ENCODE peak calls at places on chromosome 2, in eight cellular contexts. J is nephron progenitor cell, H is psoas muscle, P is ascending aorta, I is A549, T is astrocyte of the spinal cord, N is AG09319, F is uterus. U is an unnamed sample.

GRCh38 chr2:20812779-20813178 is 10.1 kb downstream of the LDAH start:
- DNase-seq in J (no peak), H (no peak), P (no peak), I (no peak), T (no peak), N (no peak), F (no peak), U (no peak)

GRCh38 chr2:45069711-45070664 is 60.7 kb upstream of the SIX2 start:
- DNase-seq in J (peak), H (no peak), P (no peak), I (no peak), T (no peak), N (no peak), F (no peak), U (no peak)

GRCh38 chr2:166230024-166230723 is 102.4 kb upstream of the SCN1A start:
- DNase-seq in J (no peak), H (no peak), P (no peak), I (no peak), T (peak), N (no peak), F (no peak), U (no peak)

GRCh38 chr2:188291617-188292445 is at the start of gene GULP1:
- DNase-seq in J (peak), H (peak), P (peak), I (peak), T (peak), N (peak), F (peak), U (peak)

GRCh38 chr2:170568511-170568910 is 146.6 kb upstream of the SP5 start:
- DNase-seq in J (no peak), H (no peak), P (no peak), I (no peak), T (no peak), N (no peak), F (no peak), U (no peak)

GRCh38 chr2:162073776-162074578 is at the start of gene DPP4:
- DNase-seq in J (peak), H (peak), P (no peak), I (peak), T (no peak), N (no peak), F (no peak), U (no peak)

GRCh38 chr2:227890495-227891079 is 19.2 kb downstream of the DAW1 start:
- DNase-seq in J (peak), H (no peak), P (no peak), I (peak), T (peak), N (no peak), F (no peak), U (no peak)

GRCh38 chr2:43224571-43225092 is 1.8 kb downstream of the ZFP36L2 start:
- DNase-seq in J (peak), H (peak), P (no peak), I (no peak), T (no peak), N (no peak), F (no peak), U (no peak)

GRCh38 chr2:9552491-9553178 is 3.0 kb downstream of the ADAM17 start:
- DNase-seq in J (no peak), H (no peak), P (no peak), I (peak), T (peak), N (peak), F (no peak), U (no peak)

GRCh38 chr2:65957886-65958285 is 477.0 kb upstream of the MEIS1 start:
- DNase-seq in J (no peak), H (no peak), P (no peak), I (no peak), T (no peak), N (no peak), F (no peak), U (no peak)

GRCh38 chr2:96342085-96342484 is 6.5 kb downstream of the NCAPH start:
- DNase-seq in J (no peak), H (no peak), P (no peak), I (peak), T (peak), N (peak), F (no peak), U (no peak)

GRCh38 chr2:236712304-236712703 is 142.7 kb downstream of the ACKR3 start:
- DNase-seq in J (no peak), H (no peak), P (no peak), I (no peak), T (peak), N (no peak), F (no peak), U (no peak)

GRCh38 chr2:220858101-220858500 is 714.0 kb downstream of the EPHA4 start:
- DNase-seq in J (no peak), H (no peak), P (no peak), I (no peak), T (no peak), N (no peak), F (no peak), U (no peak)

GRCh38 chr2:229296016-229296415 is 24.9 kb upstream of the PID1 start:
- DNase-seq in J (no peak), H (no peak), P (no peak), I (no peak), T (no peak), N (no peak), F (no peak), U (no peak)

GRCh38 chr2:10028988-10029874 is 14.1 kb upstream of the KLF11 start:
- DNase-seq in J (peak), H (peak), P (no peak), I (no peak), T (peak), N (no peak), F (no peak), U (no peak)

GRCh38 chr2:15640291-15640711 is 48.6 kb downstream of the DDX1 start:
- DNase-seq in J (no peak), H (no peak), P (no peak), I (no peak), T (peak), N (no peak), F (peak), U (no peak)

GRCh38 chr2:54551123-54551756 is 95.1 kb downstream of the SPTBN1 start:
- DNase-seq in J (no peak), H (no peak), P (no peak), I (no peak), T (no peak), N (no peak), F (no peak), U (no peak)

GRCh38 chr2:34252111-34252510 is 653.0 kb upstream of the FAM98A start:
- DNase-seq in J (no peak), H (no peak), P (no peak), I (no peak), T (no peak), N (no peak), F (no peak), U (no peak)

GRCh38 chr2:26411419-26411818 is 9.7 kb downstream of the DRC1 start:
- DNase-seq in J (no peak), H (no peak), P (no peak), I (no peak), T (no peak), N (no peak), F (no peak), U (no peak)

GRCh38 chr2:16663121-16663905 is 2.3 kb downstream of the CYRIA start:
- DNase-seq in J (no peak), H (no peak), P (no peak), I (no peak), T (no peak), N (no peak), F (no peak), U (no peak)

GRCh38 chr2:114113527-114113926 is 223.6 kb downstream of the ACTR3 start:
- DNase-seq in J (no peak), H (no peak), P (no peak), I (no peak), T (no peak), N (no peak), F (no peak), U (no peak)

GRCh38 chr2:231483398-231484329 is 19.4 kb upstream of the NCL start:
- DNase-seq in J (no peak), H (peak), P (peak), I (no peak), T (no peak), N (no peak), F (no peak), U (no peak)

GRCh38 chr2:142796161-142796560 is 81.3 kb upstream of the KYNU start:
- DNase-seq in J (no peak), H (no peak), P (no peak), I (no peak), T (no peak), N (no peak), F (no peak), U (no peak)

GRCh38 chr2:105885456-105885855 is 140.7 kb downstream of the NCK2 start:
- DNase-seq in J (no peak), H (no peak), P (no peak), I (no peak), T (no peak), N (no peak), F (no peak), U (no peak)

GRCh38 chr2:240131941-240132650 is 4.0 kb downstream of the COPS9 start:
- DNase-seq in J (no peak), H (peak), P (peak), I (no peak), T (no peak), N (no peak), F (no peak), U (no peak)

GRCh38 chr2:14530506-14530905 is 102.0 kb upstream of the LRATD1 start:
- DNase-seq in J (no peak), H (no peak), P (no peak), I (no peak), T (peak), N (no peak), F (no peak), U (no peak)

GRCh38 chr2:10057231-10058107 is 14.1 kb downstream of the KLF11 start:
- DNase-seq in J (peak), H (peak), P (no peak), I (no peak), T (peak), N (peak), F (no peak), U (no peak)

GRCh38 chr2:238242731-238243495 is 3.1 kb upstream of the HES6 start:
- DNase-seq in J (no peak), H (peak), P (peak), I (no peak), T (no peak), N (no peak), F (peak), U (no peak)

GRCh38 chr2:69789129-69789528 is 40.3 kb upstream of the GMCL1 start:
- DNase-seq in J (peak), H (no peak), P (peak), I (peak), T (peak), N (peak), F (peak), U (no peak)

GRCh38 chr2:71601136-71602114 is 148.1 kb downstream of the DYSF start:
- DNase-seq in J (no peak), H (peak), P (no peak), I (no peak), T (no peak), N (no peak), F (no peak), U (no peak)

GRCh38 chr2:201200345-201200744 is 17.4 kb downstream of the CASP10 start:
- DNase-seq in J (no peak), H (no peak), P (no peak), I (no peak), T (no peak), N (no peak), F (no peak), U (no peak)

GRCh38 chr2:168392031-168392430 is 64.0 kb upstream of the CERS6 start:
- DNase-seq in J (no peak), H (no peak), P (no peak), I (no peak), T (peak), N (no peak), F (no peak), U (no peak)

GRCh38 chr2:217314021-217314460 is 454.2 kb upstream of the TNP1 start:
- DNase-seq in J (peak), H (no peak), P (no peak), I (no peak), T (no peak), N (no peak), F (peak), U (no peak)

GRCh38 chr2:95305341-95306058 is 8.4 kb downstream of the KCNIP3 start:
- DNase-seq in J (no peak), H (no peak), P (peak), I (no peak), T (no peak), N (no peak), F (no peak), U (no peak)

DNA sequence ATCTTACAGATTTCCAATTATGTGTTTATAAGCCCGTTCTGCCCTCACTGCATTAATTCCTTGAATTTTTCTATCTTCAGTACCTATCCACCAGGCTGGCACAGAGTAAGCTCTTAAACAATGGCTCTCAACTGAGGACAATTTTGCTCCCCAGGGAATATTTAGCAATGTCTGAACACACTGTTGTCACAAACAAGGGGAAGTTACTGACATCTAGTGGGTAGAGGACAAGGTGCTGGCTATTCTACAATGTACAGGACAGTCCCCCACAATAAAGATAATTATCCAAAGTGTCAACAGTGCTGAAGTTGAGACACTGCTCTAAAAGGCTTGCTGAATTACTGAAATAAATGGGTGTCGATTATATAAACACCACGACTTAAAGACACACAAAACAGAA is 5.0 kb downstream of the NDUFS1 start:
- DNase-seq in J (no peak), H (no peak), P (no peak), I (no peak), T (no peak), N (no peak), F (no peak), U (no peak)
- TF ChIP-seq CTCF in J (no peak), H (no peak), P (no peak), I (peak), T (peak), N (no peak), F (no peak), U (no peak)

DNA sequence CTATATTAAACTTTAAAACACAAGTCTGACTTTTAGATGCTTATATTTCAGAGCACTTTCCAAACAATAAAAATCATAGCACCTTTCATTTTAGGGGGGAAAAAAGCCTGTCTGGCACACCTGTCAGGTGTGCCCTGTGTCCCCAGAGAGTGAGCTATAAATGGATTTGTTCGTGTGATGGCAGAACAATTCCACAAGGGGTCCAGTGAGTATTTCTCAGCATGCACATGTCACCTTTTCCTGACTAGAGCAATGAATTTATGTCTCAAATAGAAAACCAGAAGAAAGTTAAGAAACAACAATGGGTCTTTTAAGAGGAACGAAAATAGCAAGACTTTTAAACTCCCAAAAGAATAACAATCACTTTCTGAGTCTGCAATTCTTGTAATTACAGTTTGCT is 55.9 kb downstream of the ACVR1C start:
- DNase-seq in J (no peak), H (no peak), P (no peak), I (peak), T (no peak), N (no peak), F (no peak), U (no peak)
- TF ChIP-seq CTCF in J (peak), H (no peak), P (no peak), I (peak), T (peak), N (no peak), F (no peak), U (no peak)

DNA sequence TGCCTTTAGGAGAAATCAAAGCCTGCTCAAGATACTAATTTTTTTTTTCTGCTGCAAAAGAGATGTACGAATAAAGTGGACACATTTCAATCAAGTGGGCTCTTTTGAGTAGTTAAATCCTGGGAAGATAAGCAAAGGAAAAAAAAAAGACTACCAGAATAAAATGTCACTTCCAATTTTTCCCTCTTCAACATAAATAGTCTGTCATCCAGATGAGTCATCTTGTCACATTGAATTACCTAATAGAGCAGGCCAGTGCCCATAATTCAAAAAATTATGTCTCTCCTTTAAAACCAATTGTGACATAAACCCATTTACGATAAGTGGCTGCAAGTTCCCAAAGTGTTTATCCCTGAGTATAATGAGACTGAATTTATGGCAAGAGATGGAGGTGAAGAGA is 1268.9 kb upstream of the DDX18 start:
- DNase-seq in J (no peak), H (no peak), P (no peak), I (no peak), T (no peak), N (no peak), F (no peak), U (no peak)
- TF ChIP-seq CTCF in J (no peak), H (no peak), P (no peak), I (no peak), T (no peak), N (no peak), F (no peak), U (no peak)

DNA sequence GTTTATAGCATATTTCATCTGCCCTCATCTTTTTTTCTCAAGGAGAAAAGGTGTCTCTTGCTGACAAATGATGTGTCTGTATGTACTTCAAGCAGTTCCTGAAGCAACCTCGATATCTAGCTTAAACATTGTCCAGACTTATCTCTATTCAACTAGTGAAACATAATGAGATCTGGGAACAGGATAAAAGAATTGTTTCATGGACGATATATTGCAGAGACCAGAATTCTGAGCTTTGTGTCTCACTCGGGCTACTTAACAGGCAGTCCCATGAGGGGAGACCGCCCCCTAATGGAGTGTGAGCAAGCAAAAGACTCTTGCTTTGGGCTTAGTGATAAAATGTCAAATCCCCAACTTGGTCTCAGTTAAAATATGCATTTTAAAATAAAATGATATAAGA is 929.2 kb upstream of the SOX11 start:
- DNase-seq in J (peak), H (no peak), P (no peak), I (no peak), T (peak), N (no peak), F (no peak), U (no peak)
- TF ChIP-seq CTCF in J (peak), H (no peak), P (peak), I (no peak), T (peak), N (no peak), F (no peak), U (no peak)

GRCh38 chr2:190075623-190076022 is 13.1 kb upstream of the MSTN start:
- DNase-seq in J (no peak), H (no peak), P (no peak), I (no peak), T (no peak), N (no peak), F (no peak), U (no peak)

GRCh38 chr2:190065839-190066238 is 3.3 kb upstream of the MSTN start:
- DNase-seq in J (no peak), H (no peak), P (no peak), I (no peak), T (no peak), N (no peak), F (no peak), U (no peak)

GRCh38 chr2:190068764-190069163 is 6.2 kb upstream of the MSTN start:
- DNase-seq in J (no peak), H (no peak), P (no peak), I (no peak), T (no peak), N (no peak), F (no peak), U (no peak)

GRCh38 chr2:190069936-190070696 is 7.6 kb upstream of the MSTN start:
- DNase-seq in J (peak), H (no peak), P (no peak), I (peak), T (peak), N (peak), F (peak), U (no peak)
- TF ChIP-seq CTCF in J (peak), H (peak), P (peak), I (peak), T (peak), N (peak), F (peak), U (no peak)

GRCh38 chr2:181164699-181165098 is 184.3 kb downstream of the UBE2E3 start:
- DNase-seq in J (no peak), H (no peak), P (no peak), I (no peak), T (no peak), N (no peak), F (no peak), U (no peak)

GRCh38 chr2:181165199-181165868 is 184.9 kb downstream of the UBE2E3 start:
- DNase-seq in J (no peak), H (no peak), P (no peak), I (no peak), T (no peak), N (no peak), F (no peak), U (no peak)

GRCh38 chr2:181163139-181163538 is 182.7 kb downstream of the UBE2E3 start:
- DNase-seq in J (no peak), H (no peak), P (no peak), I (no peak), T (no peak), N (no peak), F (no peak), U (no peak)

GRCh38 chr2:181158453-181158852 is 178.0 kb downstream of the UBE2E3 start:
- DNase-seq in J (no peak), H (no peak), P (no peak), I (no peak), T (no peak), N (no peak), F (no peak), U (no peak)

GRCh38 chr2:181161615-181162014 is 181.2 kb downstream of the UBE2E3 start:
- DNase-seq in J (no peak), H (no peak), P (no peak), I (no peak), T (no peak), N (no peak), F (no peak), U (no peak)
- TF ChIP-seq CTCF in J (no peak), H (no peak), P (no peak), I (no peak), T (no peak), N (no peak), F (no peak), U (no peak)